ENCODE peak calls at places on chromosomes 5 and 9, in ten cellular contexts. J is GM12892, D is NB4, E is adrenal gland, O is A549, Z is esophagus squamous epithelium, U is erythroblast, G is heart left ventricle, W is ovary, F is transverse colon. K is an unnamed sample.

GRCh38 chr5:122772446-122772845 is 2.4 kb upstream of the SNX2 start:
- DNase-seq in E (no peak), Z (no peak), W (no peak), U (no peak), F (no peak), D (no peak), J (no peak), O (no peak), G (no peak), K (no peak)

GRCh38 chr5:20360243-20360642 is 372.2 kb upstream of the CDH18 start:
- DNase-seq in J (no peak), W (no peak), Z (no peak), F (no peak), D (no peak), G (no peak), E (no peak), U (no peak), O (no peak), K (no peak)

GRCh38 chr5:41043109-41043747 is 27.9 kb downstream of the MROH2B start:
- DNase-seq in D (no peak), O (no peak), W (no peak), F (peak), E (no peak), G (no peak), U (no peak), J (no peak), Z (no peak), K (peak)

GRCh38 chr9:125472926-125473701 is 211.5 kb downstream of the GAPVD1 start:
- DNase-seq in E (no peak), U (no peak), D (no peak), W (peak), G (peak), J (no peak), F (no peak), Z (no peak), O (no peak), K (no peak)

GRCh38 chr5:89083791-89084190 is 200.8 kb upstream of the MEF2C start:
- DNase-seq in O (no peak), J (no peak), U (no peak), D (no peak), W (no peak), E (no peak), G (no peak), F (no peak), Z (no peak), K (no peak)

GRCh38 chr9:131119600-131119999 is 5.8 kb upstream of the NUP214 start:
- DNase-seq in G (no peak), D (no peak), O (no peak), U (no peak), J (no peak), W (no peak), Z (no peak), F (no peak), E (no peak), K (no peak)

GRCh38 chr9:133545494-133546286 is 11.2 kb downstream of the ADAMTSL2 start:
- DNase-seq in J (no peak), Z (no peak), W (no peak), G (peak), O (no peak), D (no peak), U (no peak), E (no peak), F (no peak), K (no peak)

GRCh38 chr5:14594378-14595074 is 12.9 kb downstream of the OTULINL start:
- DNase-seq in U (no peak), D (no peak), F (no peak), Z (no peak), E (no peak), J (no peak), W (no peak), G (no peak), O (no peak), K (no peak)

GRCh38 chr5:36667826-36668225 is 61.4 kb downstream of the SLC1A3 start:
- DNase-seq in E (no peak), J (no peak), W (no peak), O (no peak), Z (no peak), U (no peak), G (no peak), F (no peak), D (no peak), K (no peak)

GRCh38 chr9:17509698-17510097 is 69.2 kb upstream of the SH3GL2 start:
- DNase-seq in U (no peak), J (no peak), D (no peak), Z (no peak), E (no peak), F (no peak), W (no peak), O (no peak), G (no peak), K (no peak)

GRCh38 chr5:59040007-59040803 is 457.3 kb downstream of the RAB3C start:
- DNase-seq in F (no peak), G (no peak), D (peak), U (no peak), J (no peak), E (no peak), W (no peak), Z (no peak), O (no peak), K (no peak)

GRCh38 chr5:7274180-7274579 is 121.8 kb upstream of the ADCY2 start:
- DNase-seq in G (no peak), U (no peak), D (no peak), Z (no peak), F (no peak), O (no peak), J (no peak), W (no peak), E (no peak), K (no peak)
- TF ChIP-seq POLR2A in G (no peak), U (no peak), D (no peak), Z (no peak), F (no peak), O (no peak), J (no peak), W (no peak), E (no peak), K (no peak)

GRCh38 chr5:56951946-56952691 is at the start of gene MIER3:
- DNase-seq in D (peak), O (peak), U (peak), Z (no peak), G (peak), J (peak), W (peak), F (peak), E (peak), K (peak)
- TF ChIP-seq POLR2A in D (peak), O (peak), U (no peak), Z (no peak), G (no peak), J (peak), W (no peak), F (peak), E (peak), K (peak)

DNA sequence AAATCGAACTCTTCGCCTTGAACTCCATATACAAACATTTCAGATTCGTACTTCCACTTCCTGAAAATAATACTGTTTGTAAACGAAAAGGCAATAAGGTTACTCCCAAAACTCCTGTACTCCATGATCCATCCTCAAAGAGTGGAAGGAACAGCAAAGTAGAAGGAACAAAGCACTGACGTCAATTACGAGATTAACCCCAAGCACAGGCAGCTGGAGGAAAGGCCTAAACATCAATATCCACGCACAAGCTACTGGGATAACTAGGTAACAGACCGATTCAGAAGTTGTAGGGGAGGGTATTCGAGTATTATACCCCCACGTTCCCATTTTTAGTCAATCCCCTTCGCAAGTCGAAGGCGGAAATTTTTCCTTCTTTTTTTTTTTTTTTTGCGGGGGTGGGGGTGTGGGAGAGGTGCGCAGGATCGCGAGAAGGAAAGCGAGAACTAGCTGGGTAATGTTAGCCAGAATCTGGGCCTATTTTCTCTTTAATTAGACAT is 955 bp downstream of the AFF4 start:
- DNase-seq in W (no peak), Z (no peak), J (no peak), F (peak), D (peak), U (peak), O (peak), E (no peak), G (no peak), K (no peak)
- TF ChIP-seq POLR2A in W (peak), Z (no peak), J (no peak), F (peak), D (no peak), U (no peak), O (no peak), E (peak), G (no peak), K (no peak)

DNA sequence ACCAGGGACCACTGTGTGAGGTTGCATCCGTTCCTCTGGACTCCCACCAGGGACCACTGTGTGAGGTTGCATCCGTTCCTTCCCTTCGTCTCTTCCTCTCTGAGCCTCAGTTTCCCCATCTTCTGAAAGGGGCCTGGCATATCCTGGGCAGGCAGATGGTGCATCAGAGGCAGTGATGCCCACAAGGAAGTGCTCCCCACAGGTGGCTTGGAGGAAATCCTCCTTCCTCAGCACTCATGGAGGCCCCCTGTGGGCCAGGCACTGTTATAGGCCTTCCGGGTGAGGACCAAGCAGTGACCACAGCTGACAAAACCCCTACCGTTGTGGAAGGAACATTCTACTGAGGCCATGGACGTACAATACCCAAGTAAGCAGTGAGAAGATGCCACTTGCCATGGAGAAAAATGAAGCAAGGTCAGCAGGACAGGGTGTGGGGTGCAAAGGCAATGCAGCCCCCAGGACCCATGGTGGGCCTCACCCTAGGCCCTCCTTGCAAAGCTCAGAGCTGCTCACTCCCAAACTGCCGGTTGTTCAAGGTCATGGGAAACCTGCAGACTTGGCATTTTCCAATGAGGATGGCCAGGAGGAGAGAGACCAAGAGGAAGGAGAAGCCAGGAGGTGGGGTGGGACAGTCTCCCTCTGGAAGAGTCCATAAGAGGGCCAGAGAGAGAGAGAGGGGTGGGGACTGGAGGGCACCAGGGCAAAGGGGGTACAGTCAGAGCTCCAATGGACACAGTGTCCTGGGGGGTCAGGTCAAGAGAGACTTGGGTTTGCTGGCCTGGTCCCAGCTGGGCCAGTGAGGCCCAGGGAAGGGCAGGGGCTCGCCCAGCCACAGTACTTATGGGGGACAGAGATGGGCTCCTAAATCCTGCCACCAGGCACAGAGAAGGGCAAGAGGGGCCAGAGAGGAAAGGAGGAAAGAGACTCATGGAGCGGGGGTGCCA is 51.1 kb downstream of the C9orf50 start:
- DNase-seq in O (peak), J (no peak), G (no peak), W (peak), Z (no peak), U (peak), F (no peak), E (no peak), D (peak), K (no peak)
- TF ChIP-seq POLR2A in O (peak), J (no peak), G (no peak), W (no peak), Z (no peak), U (no peak), F (no peak), E (no peak), D (no peak), K (no peak)

DNA sequence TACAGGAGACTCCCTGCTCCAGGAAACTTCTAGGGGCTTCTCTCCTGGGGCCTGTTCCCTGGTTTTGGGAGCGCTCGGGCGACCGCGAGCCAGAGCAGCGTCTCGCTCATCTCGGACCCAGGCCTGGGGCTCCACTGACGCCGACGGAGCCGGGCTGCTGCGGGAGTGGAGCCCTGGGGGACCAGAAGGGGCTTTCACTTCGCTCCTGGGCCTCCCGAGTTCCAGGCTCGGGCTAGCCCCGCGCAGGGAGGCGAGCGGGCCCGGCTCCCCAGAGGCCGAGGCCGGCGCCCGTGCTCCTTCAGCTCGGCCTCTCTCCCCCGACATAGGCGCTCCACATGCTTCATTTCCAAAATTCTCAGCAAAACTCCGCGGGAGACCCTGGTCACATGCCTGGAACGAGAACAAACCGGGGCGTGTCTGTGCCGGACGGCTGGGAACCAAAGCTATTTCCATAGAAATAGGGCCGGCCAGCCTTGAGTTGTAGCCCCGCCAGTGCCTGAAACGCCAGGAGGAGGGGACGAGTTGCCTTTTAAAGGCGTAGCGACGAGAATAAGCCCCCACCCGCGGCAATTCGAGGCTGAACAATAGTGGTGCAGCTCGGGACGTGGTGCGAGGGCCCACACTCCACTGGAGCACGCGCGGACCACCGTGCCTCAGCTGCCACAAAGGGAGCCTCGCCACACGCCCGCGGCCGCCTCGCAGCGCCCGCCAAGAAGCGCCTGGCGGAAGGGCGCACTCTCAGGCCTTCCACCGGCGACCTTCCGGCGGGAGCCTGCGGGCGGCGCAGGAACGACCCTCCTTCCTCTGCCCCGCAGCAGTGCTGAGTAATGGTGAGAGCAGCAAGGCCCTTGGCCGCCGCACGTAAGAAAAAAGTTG is 1.1 kb upstream of the G3BP1 start:
- DNase-seq in E (peak), J (peak), O (peak), F (peak), Z (peak), G (peak), D (peak), U (peak), W (peak), K (no peak)
- TF ChIP-seq POLR2A in E (no peak), J (peak), O (peak), F (no peak), Z (no peak), G (no peak), D (peak), U (no peak), W (no peak), K (no peak)

DNA sequence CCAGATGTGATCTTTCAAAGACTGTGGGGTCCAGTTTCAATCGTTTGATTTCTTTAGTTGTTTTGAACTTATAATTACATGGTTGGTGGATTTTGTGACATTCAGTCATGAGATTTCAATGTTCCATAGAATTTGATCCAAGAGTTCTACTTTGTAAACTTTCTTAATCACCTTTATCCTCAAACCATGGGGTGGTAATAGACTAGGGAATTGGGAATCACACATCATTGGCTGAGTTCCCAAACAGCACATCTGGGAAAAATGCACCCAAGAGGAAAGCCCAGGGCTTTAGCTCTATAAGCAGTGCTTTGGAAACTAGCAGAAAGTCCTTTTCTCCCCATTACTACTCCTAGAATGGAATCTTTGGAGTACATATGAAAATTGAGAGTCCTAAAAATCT is 177.6 kb downstream of the NNT start:
- DNase-seq in E (no peak), W (no peak), J (no peak), D (no peak), G (no peak), U (no peak), Z (no peak), O (no peak), F (no peak), K (no peak)
- TF ChIP-seq POLR2A in E (no peak), W (no peak), J (no peak), D (no peak), G (no peak), U (no peak), Z (no peak), O (no peak), F (no peak), K (no peak)

K was measured in Peyer's patch.